ENCODE peak calls at places on chromosomes 5 and 9, in five cellular contexts. Z is lower lobe of right lung; U is esophagus muscularis mucosa; J is adrenal gland; S is CD8-positive, alpha-beta memory T cell. N is an unnamed sample.
A peak's percentile ranks its signal among the peaks of the same experiment; 100 is the strongest.

GRCh38 chr9:114299286-114300152 is 23.4 kb upstream of the ORM1 start:
- DNase-seq in U (no peak), J (peak; percentile 9), Z (peak; percentile 26), S (no peak), N (no peak)

GRCh38 chr9:126842977-126843799 is 17.3 kb upstream of the ZBTB34 start:
- DNase-seq in J (no peak), Z (no peak), S (no peak), U (no peak), N (no peak)

GRCh38 chr5:32712463-32713395 is 1.6 kb downstream of the NPR3 start:
- DNase-seq in Z (no peak), U (no peak), S (no peak), J (peak; percentile 23), N (no peak)

GRCh38 chr5:7850241-7850532 is 746 bp downstream of the CFAP90 start:
- DNase-seq in S (no peak), Z (no peak), U (peak; percentile 70), J (no peak), N (no peak)

GRCh38 chr5:112738180-112738560 is 485 bp downstream of the APC start:
- DNase-seq in J (no peak), Z (no peak), S (no peak), U (no peak), N (no peak)

GRCh38 chr5:83340511-83340918 is 131.0 kb upstream of the VCAN start:
- DNase-seq in J (no peak), S (no peak), U (no peak), Z (no peak), N (no peak)

GRCh38 chr9:94577541-94577940 is 16.1 kb downstream of the FBP2 start:
- DNase-seq in J (no peak), Z (no peak), S (no peak), U (no peak), N (no peak)

GRCh38 chr5:440413-441180 is 2.4 kb upstream of the EXOC3 start:
- DNase-seq in S (no peak), J (no peak), Z (no peak), U (no peak), N (no peak)

GRCh38 chr9:96015876-96016686 is 140.6 kb downstream of the ERCC6L2 start:
- DNase-seq in J (no peak), Z (no peak), U (no peak), S (peak; percentile 67), N (peak; percentile 86)

GRCh38 chr9:36831381-36832231 is 202.5 kb downstream of the PAX5 start:
- DNase-seq in Z (no peak), U (no peak), S (no peak), J (no peak), N (no peak)

GRCh38 chr5:43601454-43602260 is 1.3 kb upstream of the NNT start:
- DNase-seq in J (no peak), U (no peak), Z (no peak), S (no peak), N (no peak)

GRCh38 chr5:177472460-177473441 is 683 bp downstream of the DBN1 start:
- DNase-seq in J (no peak), S (peak; percentile 65), Z (no peak), U (no peak), N (peak; percentile 29)

GRCh38 chr5:38837416-38837815 is 8.4 kb upstream of the OSMR start:
- DNase-seq in S (no peak), Z (no peak), J (no peak), U (no peak), N (no peak)

GRCh38 chr5:6755519-6755918 is 42.3 kb downstream of the TENT4A start:
- DNase-seq in J (no peak), S (no peak), U (no peak), Z (no peak), N (no peak)

GRCh38 chr5:82312373-82312856 is 34.3 kb upstream of the RPS23 start:
- DNase-seq in Z (no peak), J (peak; percentile 74), U (no peak), S (peak; percentile 4), N (no peak)

GRCh38 chr9:32011049-32011448 is 373.4 kb upstream of the ACO1 start:
- DNase-seq in S (no peak), U (no peak), J (no peak), Z (no peak), N (no peak)

GRCh38 chr5:82793808-82794419 is 283.3 kb downstream of the TMEM167A start:
- DNase-seq in J (peak; percentile 36), U (no peak), Z (no peak), S (peak; percentile 16), N (no peak)

GRCh38 chr9:112203536-112203935 is 28.4 kb upstream of the SUSD1 start:
- DNase-seq in J (no peak), S (no peak), Z (no peak), U (no peak), N (no peak)

GRCh38 chr9:136329636-136330405 is 2.5 kb downstream of the GPSM1 start:
- DNase-seq in S (no peak), J (no peak), U (no peak), Z (no peak), N (no peak)

GRCh38 chr9:108257387-108257786 is 598.4 kb downstream of the ACTL7B start:
- DNase-seq in Z (no peak), J (no peak), S (no peak), U (peak; percentile 57), N (no peak)

GRCh38 chr9:30967484-30967883 is 1417.0 kb upstream of the ACO1 start:
- DNase-seq in Z (no peak), J (no peak), S (no peak), U (no peak), N (no peak)

GRCh38 chr5:4058899-4059298 is 463.3 kb downstream of the IRX1 start:
- DNase-seq in U (peak; percentile 90), S (no peak), J (no peak), Z (no peak), N (no peak)

GRCh38 chr5:73692981-73693380 is 67.0 kb downstream of the ARHGEF28 start:
- DNase-seq in Z (no peak), S (no peak), U (no peak), J (no peak), N (no peak)

GRCh38 chr5:21806943-21807342 is 1046.2 kb downstream of the CDH12 start:
- DNase-seq in U (no peak), S (no peak), J (no peak), Z (no peak), N (no peak)

GRCh38 chr5:149614034-149614907 is 33.0 kb downstream of the ARHGEF37 start:
- DNase-seq in U (no peak), S (no peak), J (no peak), Z (no peak), N (no peak)

GRCh38 chr5:163760498-163760897 is 255.1 kb downstream of the MAT2B start:
- DNase-seq in S (no peak), U (no peak), Z (no peak), J (no peak), N (no peak)

GRCh38 chr9:97593960-97594359 is 39.2 kb downstream of the TSTD2 start:
- DNase-seq in Z (no peak), S (no peak), J (no peak), U (no peak), N (no peak)

GRCh38 chr9:137317021-137317978 is 15.2 kb upstream of the NRARP start:
- DNase-seq in Z (no peak), U (no peak), J (no peak), S (no peak), N (no peak)

GRCh38 chr9:29555452-29555851 is 1982.2 kb upstream of the C9orf72 start:
- DNase-seq in U (no peak), S (no peak), Z (no peak), J (no peak), N (no peak)

GRCh38 chr5:151150484-151151262 is 6.9 kb downstream of the ANXA6 start:
- DNase-seq in J (peak; percentile 45), U (no peak), Z (peak; percentile 53), S (peak; percentile 89), N (peak; percentile 83)

GRCh38 chr5:175253597-175253996 is 190.4 kb downstream of the DRD1 start:
- DNase-seq in U (no peak), S (no peak), Z (no peak), J (no peak), N (no peak)

GRCh38 chr9:129174102-129174723 is 3.8 kb downstream of the IER5L start:
- DNase-seq in U (peak; percentile 98), S (peak; percentile 73), J (peak; percentile 92), Z (peak; percentile 93), N (peak; percentile 73)

GRCh38 chr5:1105350-1106265 is 6.3 kb downstream of the SLC12A7 start:
- DNase-seq in J (no peak), Z (no peak), U (no peak), S (peak; percentile 86), N (peak; percentile 79)

GRCh38 chr9:33246269-33246860 is 6.4 kb downstream of the SPINK4 start:
- DNase-seq in U (peak; percentile 87), J (no peak), Z (no peak), S (no peak), N (no peak)

GRCh38 chr5:35745193-35745592 is 111.5 kb upstream of the IL7R start:
- DNase-seq in Z (no peak), J (no peak), U (no peak), S (no peak), N (no peak)

GRCh38 chr5:35743644-35744043 is 113.0 kb upstream of the IL7R start:
- DNase-seq in S (no peak), U (no peak), J (no peak), Z (no peak), N (no peak)

GRCh38 chr5:35741126-35741711 is 115.5 kb upstream of the IL7R start:
- DNase-seq in S (no peak), U (no peak), J (no peak), Z (no peak), N (no peak)

GRCh38 chr5:35742006-35742405 is 114.7 kb upstream of the IL7R start:
- DNase-seq in U (no peak), Z (no peak), S (no peak), J (no peak), N (no peak)

GRCh38 chr5:35745666-35746065 is 111.0 kb upstream of the IL7R start:
- DNase-seq in S (no peak), U (no peak), J (no peak), Z (no peak), N (no peak)
- H3K27me3 ChIP-seq in S (no peaks in the 10 kb centered on the region), U (no peaks in the 10 kb centered on the region), J (no peaks in the 10 kb centered on the region), Z (no peaks in the 10 kb centered on the region), N (no peaks in the 10 kb centered on the region)

DNA sequence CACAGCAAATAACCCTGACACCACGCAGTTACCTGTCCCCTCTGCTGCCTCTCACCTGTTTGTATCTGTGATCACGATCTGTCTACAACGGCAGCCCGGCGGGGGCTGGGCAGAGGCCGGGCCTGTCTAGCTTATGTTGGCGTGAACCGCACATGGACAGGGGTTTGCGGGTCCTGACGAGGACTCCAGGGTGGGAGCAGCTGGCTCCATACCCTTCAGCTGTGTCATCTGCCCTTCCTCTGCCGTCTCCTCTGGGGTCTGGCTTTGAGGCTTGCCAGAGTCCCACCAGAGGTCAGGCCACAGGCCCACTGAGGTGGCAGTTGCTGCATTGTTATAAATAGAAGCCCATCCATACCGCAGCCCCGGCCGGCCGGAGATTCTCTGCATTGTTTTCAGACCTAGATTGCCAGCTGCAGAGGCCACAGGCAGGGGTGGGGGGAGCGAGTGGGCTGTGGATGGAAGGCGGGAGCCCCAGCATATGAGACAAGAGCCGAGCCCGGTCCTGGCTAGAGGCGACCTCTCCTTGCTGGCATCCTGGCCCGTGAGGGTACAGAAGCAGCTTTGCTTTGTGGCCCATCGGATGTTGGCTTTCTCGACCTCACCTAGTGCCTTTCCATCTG is 37.8 kb downstream of the FAM78A start:
- DNase-seq in J (no peak), Z (no peak), S (no peak), U (no peak), N (no peak)
- H3K27ac ChIP-seq in J (peak overlapping the region; percentile 58), Z (peak overlapping the region; percentile 69), S (peak overlapping the region; percentile 38), U (peak overlapping the region; percentile 34), N (peak overlapping the region; percentile 84)

GRCh38 chr5:79120221-79120620 is 8.6 kb downstream of the BHMT start:
- DNase-seq in J (no peak), S (no peak), Z (no peak), U (no peak), N (peak; percentile 33)
- H3K4me1 ChIP-seq in J (no peaks in the 10 kb centered on the region), S (no peaks in the 10 kb centered on the region), Z (no peaks in the 10 kb centered on the region), U (no peaks in the 10 kb centered on the region), N (no peaks in the 10 kb centered on the region)

GRCh38 chr5:123094919-123095693 is 6.1 kb downstream of the PRDM6 start:
- DNase-seq in Z (no peak), J (no peak), U (no peak), S (no peak), N (no peak)
- H3K27me3 ChIP-seq in Z (peaks cover 86% of the 10 kb centered on the region), J (peaks cover 86% of the 10 kb centered on the region), U (peaks cover 55% of the 10 kb centered on the region), S (peaks cover 7% of the 10 kb centered on the region), N (peaks cover 42% of the 10 kb centered on the region)